ENCODE peak calls at places on chromosomes 3 and 15, in six cellular contexts. R is cardiac muscle cell; C is Karpas-422; J is adrenal gland; U is naive thymus-derived CD4-positive, alpha-beta T cell; A is fibroblast of the aortic adventitia. K is an unnamed sample.

GRCh38 chr3:49876567-49876966 is 6.9 kb upstream of the CAMKV start:
- DNase-seq in R (no peak), C (no peak), J (no peak), U (no peak), A (no peak), K (no peak)

GRCh38 chr3:32758375-32758753 is 59.4 kb upstream of the TRIM71 start:
- DNase-seq in R (peak; percentile 2), C (no peak), J (no peak), U (no peak), A (peak; percentile 8), K (no peak)

GRCh38 chr3:43707998-43708397 is 17.3 kb downstream of the ABHD5 start:
- DNase-seq in R (peak; percentile 86), C (no peak), J (no peak), U (no peak), A (peak; percentile 89), K (no peak)

GRCh38 chr3:172557515-172558220 is 34.4 kb upstream of the TNFSF10 start:
- DNase-seq in R (peak; percentile 60), C (no peak), J (no peak), U (no peak), A (peak; percentile 93), K (no peak)

GRCh38 chr3:48306860-48307530 is 26.5 kb downstream of the SPINK8 start:
- DNase-seq in R (no peak), C (peak; percentile 51), J (no peak), U (no peak), A (no peak), K (no peak)

GRCh38 chr3:139020868-139021234 is at the start of gene PRR23B:
- DNase-seq in R (no peak), C (peak; percentile 44), J (no peak), U (no peak), A (no peak), K (no peak)

GRCh38 chr3:170864525-170865208 is 5.3 kb downstream of the RPL22L1 start:
- DNase-seq in R (no peak), C (peak; percentile 59), J (no peak), U (no peak), A (no peak), K (no peak)

GRCh38 chr3:134796313-134797079 is 1.4 kb downstream of the EPHB1 start:
- DNase-seq in R (peak; percentile 22), C (no peak), J (no peak), U (no peak), A (peak; percentile 24), K (peak; percentile 20)

GRCh38 chr3:58116161-58116955 is 94.4 kb downstream of the DNASE1L3 start:
- DNase-seq in R (no peak), C (no peak), J (no peak), U (peak; percentile 85), A (no peak), K (no peak)

GRCh38 chr3:190073264-190073663 is 47.4 kb downstream of the P3H2 start:
- DNase-seq in R (no peak), C (no peak), J (no peak), U (no peak), A (no peak), K (no peak)

GRCh38 chr15:59154268-59154667 is 49.3 kb downstream of the CCNB2 start:
- DNase-seq in R (no peak), C (no peak), J (no peak), U (no peak), A (peak; percentile 6), K (no peak)

GRCh38 chr3:179276743-179277142 is 25.8 kb upstream of the KCNMB3 start:
- DNase-seq in R (no peak), C (no peak), J (no peak), U (no peak), A (no peak), K (no peak)

GRCh38 chr3:155995525-155996370 is 124.6 kb upstream of the KCNAB1 start:
- DNase-seq in R (peak; percentile 77), C (peak; percentile 70), J (no peak), U (no peak), A (peak; percentile 83), K (no peak)

GRCh38 chr3:138717348-138717747 is 108.8 kb downstream of the FAIM start:
- DNase-seq in R (no peak), C (no peak), J (no peak), U (no peak), A (no peak), K (no peak)

GRCh38 chr3:50120364-50121095 is 31.8 kb downstream of the RBM5 start:
- DNase-seq in R (no peak), C (peak; percentile 50), J (no peak), U (no peak), A (no peak), K (peak; percentile 34)

GRCh38 chr3:119311191-119311925 is 17.2 kb downstream of the ARHGAP31 start:
- DNase-seq in R (peak; percentile 67), C (no peak), J (no peak), U (no peak), A (peak; percentile 41), K (no peak)

GRCh38 chr3:172305552-172305951 is 142.7 kb downstream of the GHSR start:
- DNase-seq in R (peak; percentile 40), C (no peak), J (no peak), U (no peak), A (peak; percentile 69), K (no peak)

GRCh38 chr3:142613491-142613890 is 17.3 kb downstream of the PLS1 start:
- DNase-seq in R (no peak), C (no peak), J (no peak), U (no peak), A (no peak), K (no peak)

GRCh38 chr3:183466575-183466974 is 38.2 kb upstream of the MCF2L2 start:
- DNase-seq in R (no peak), C (no peak), J (no peak), U (no peak), A (no peak), K (no peak)

DNA sequence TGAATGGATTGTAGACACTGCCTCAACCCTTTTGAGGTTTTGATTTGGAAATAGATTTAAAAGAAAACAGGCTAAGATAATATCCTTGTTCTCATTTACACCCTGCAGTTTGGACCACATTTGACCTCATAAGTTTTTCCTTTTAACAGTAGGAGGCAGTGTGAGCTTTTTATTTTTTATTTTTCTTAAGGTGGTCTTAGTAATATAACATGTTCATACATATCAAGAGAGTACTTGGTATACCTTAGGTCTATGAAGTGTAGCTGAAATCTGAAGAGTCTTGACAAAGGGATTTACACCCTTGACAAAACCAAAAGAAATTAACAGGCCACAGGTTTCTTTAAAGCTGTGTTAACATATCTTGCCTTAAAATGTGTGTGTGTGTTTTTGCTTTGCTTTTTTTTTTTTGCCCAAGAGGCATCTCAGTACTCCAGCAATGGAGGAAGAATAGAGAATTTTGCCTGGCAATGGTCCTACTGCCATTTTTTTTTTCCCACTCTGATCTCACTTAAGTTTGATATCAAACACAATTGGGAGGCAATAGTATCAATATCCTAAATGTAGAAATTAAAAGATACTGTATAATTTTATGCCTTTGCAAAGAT is 3.3 kb downstream of the RAP2B start:
- DNase-seq in R (peak; percentile 41), C (no peak), J (no peak), U (peak; percentile 69), A (peak; percentile 70), K (no peak)
- H3K4me3 ChIP-seq in R (no peak overlapping the region), C (peak overlapping the region; percentile 85), J (no peak overlapping the region), U (peak overlapping the region; percentile 55), A (peak overlapping the region; percentile 94), K (no peak overlapping the region)

GRCh38 chr15:52466134-52466701 is 62.5 kb downstream of the MYO5A start:
- DNase-seq in R (no peak), C (peak; percentile 93), J (no peak), U (no peak), A (no peak), K (no peak)
- H3K4me3 ChIP-seq in R (no peak overlapping the region), C (peak overlapping the region; percentile 50), J (no peak overlapping the region), U (no peak overlapping the region), A (no peak overlapping the region), K (no peak overlapping the region)

GRCh38 chr3:12351145-12351544 is 62.3 kb downstream of the PPARG start:
- DNase-seq in R (peak; percentile 31), C (no peak), J (no peak), U (no peak), A (peak; percentile 14), K (no peak)

GRCh38 chr3:12353796-12354505 is 65.1 kb downstream of the PPARG start:
- DNase-seq in R (peak; percentile 72), C (no peak), J (no peak), U (no peak), A (peak; percentile 64), K (no peak)

GRCh38 chr3:12352253-12352652 is 63.4 kb downstream of the PPARG start:
- DNase-seq in R (no peak), C (no peak), J (no peak), U (no peak), A (no peak), K (no peak)

GRCh38 chr3:12347301-12347700 is 58.4 kb downstream of the PPARG start:
- DNase-seq in R (peak; percentile 39), C (no peak), J (no peak), U (no peak), A (no peak), K (no peak)

GRCh38 chr3:12350151-12350813 is 61.4 kb downstream of the PPARG start:
- DNase-seq in R (peak; percentile 94), C (no peak), J (peak; percentile 37), U (no peak), A (peak; percentile 66), K (peak; percentile 48)
- H3K4me3 ChIP-seq in R (no peak overlapping the region), C (no peak overlapping the region), J (no peak overlapping the region), U (no peak overlapping the region), A (no peak overlapping the region), K (no peak overlapping the region)

GRCh38 chr3:175526191-175526590 is 667.1 kb downstream of the NAALADL2 start:
- DNase-seq in R (no peak), C (no peak), J (no peak), U (no peak), A (no peak), K (no peak)
- H3K4me3 ChIP-seq in R (no peak overlapping the region), C (no peak overlapping the region), J (no peak overlapping the region), U (no peak overlapping the region), A (peak overlapping the region; percentile 62), K (peak overlapping the region; percentile 30)

GRCh38 chr15:64891546-64891945 is 20.2 kb upstream of the ANKDD1A start:
- DNase-seq in R (no peak), C (no peak), J (no peak), U (no peak), A (no peak), K (no peak)
- H3K4me3 ChIP-seq in R (no peak overlapping the region), C (no peak overlapping the region), J (no peak overlapping the region), U (peak overlapping the region; percentile 12), A (no peak overlapping the region), K (no peak overlapping the region)

GRCh38 chr15:40992825-40993224 is 39.6 kb downstream of the CHAC1 start:
- DNase-seq in R (no peak), C (no peak), J (no peak), U (no peak), A (no peak), K (no peak)
- H3K4me3 ChIP-seq in R (no peak overlapping the region), C (no peak overlapping the region), J (no peak overlapping the region), U (no peak overlapping the region), A (no peak overlapping the region), K (no peak overlapping the region)

GRCh38 chr3:52291508-52292181 is 4.0 kb downstream of the GLYCTK start:
- DNase-seq in R (no peak), C (peak; percentile 81), J (no peak), U (peak; percentile 45), A (peak; percentile 35), K (peak; percentile 43)
- H3K4me3 ChIP-seq in R (no peak overlapping the region), C (no peak overlapping the region), J (no peak overlapping the region), U (no peak overlapping the region), A (no peak overlapping the region), K (no peak overlapping the region)

K was measured in ovary.